ENCODE peak calls at places on chromosomes 5 and 9, in seven cellular contexts. G is SK-N-SH; E is upper lobe of right lung; F is CD4-positive, alpha-beta memory T cell; P is RWPE2; X is heart right ventricle; O is mammary epithelial cell. K is an unnamed sample. For H3K36me3 and H3K4me1, the result is how much of the 10 kb centered on the place peaks cover.

GRCh38 chr5:126970517-126971017 is 59.8 kb downstream of the MARCHF3 start:
- DNase-seq in G (no peak), E (no peak), F (no peak), P (no peak), X (no peak), O (no peak), K (no peak)

GRCh38 chr5:134939500-134939899 is 28.2 kb upstream of the CATSPER3 start:
- DNase-seq in G (no peak), E (no peak), F (no peak), P (no peak), X (no peak), O (no peak), K (no peak)

GRCh38 chr9:2116073-2116472 is 100.9 kb downstream of the SMARCA2 start:
- DNase-seq in G (peak), E (no peak), F (no peak), P (no peak), X (no peak), O (peak), K (no peak)

GRCh38 chr9:16398676-16399075 is 471.8 kb downstream of the BNC2 start:
- DNase-seq in G (no peak), E (no peak), F (no peak), P (no peak), X (no peak), O (no peak), K (no peak)

GRCh38 chr5:77181596-77182304 is 28.7 kb upstream of the PDE8B start:
- DNase-seq in G (no peak), E (no peak), F (no peak), P (no peak), X (no peak), O (no peak), K (no peak)

GRCh38 chr9:35406183-35406959 is 83.5 kb upstream of the RUSC2 start:
- DNase-seq in G (no peak), E (peak), F (no peak), P (no peak), X (peak), O (no peak), K (no peak)

GRCh38 chr9:121896545-121896943 is 196.6 kb downstream of the TTLL11 start:
- DNase-seq in G (no peak), E (no peak), F (no peak), P (no peak), X (no peak), O (no peak), K (no peak)

GRCh38 chr9:133186736-133187135 is 22.3 kb downstream of the OBP2B start:
- DNase-seq in G (no peak), E (peak), F (no peak), P (no peak), X (no peak), O (no peak), K (no peak)

GRCh38 chr5:21688655-21689054 is 1164.5 kb downstream of the CDH12 start:
- DNase-seq in G (no peak), E (no peak), F (no peak), P (no peak), X (no peak), O (peak), K (no peak)

GRCh38 chr5:175347027-175347426 is 97.0 kb downstream of the DRD1 start:
- DNase-seq in G (no peak), E (no peak), F (no peak), P (no peak), X (no peak), O (no peak), K (no peak)

GRCh38 chr5:62494772-62495171 is 82.2 kb downstream of the IPO11 start:
- DNase-seq in G (no peak), E (no peak), F (no peak), P (no peak), X (no peak), O (no peak), K (no peak)
- H3K36me3 ChIP-seq in G (half or more), E (under half), F (under half), P (half or more), X (under half), O (under half), K (under half)

DNA sequence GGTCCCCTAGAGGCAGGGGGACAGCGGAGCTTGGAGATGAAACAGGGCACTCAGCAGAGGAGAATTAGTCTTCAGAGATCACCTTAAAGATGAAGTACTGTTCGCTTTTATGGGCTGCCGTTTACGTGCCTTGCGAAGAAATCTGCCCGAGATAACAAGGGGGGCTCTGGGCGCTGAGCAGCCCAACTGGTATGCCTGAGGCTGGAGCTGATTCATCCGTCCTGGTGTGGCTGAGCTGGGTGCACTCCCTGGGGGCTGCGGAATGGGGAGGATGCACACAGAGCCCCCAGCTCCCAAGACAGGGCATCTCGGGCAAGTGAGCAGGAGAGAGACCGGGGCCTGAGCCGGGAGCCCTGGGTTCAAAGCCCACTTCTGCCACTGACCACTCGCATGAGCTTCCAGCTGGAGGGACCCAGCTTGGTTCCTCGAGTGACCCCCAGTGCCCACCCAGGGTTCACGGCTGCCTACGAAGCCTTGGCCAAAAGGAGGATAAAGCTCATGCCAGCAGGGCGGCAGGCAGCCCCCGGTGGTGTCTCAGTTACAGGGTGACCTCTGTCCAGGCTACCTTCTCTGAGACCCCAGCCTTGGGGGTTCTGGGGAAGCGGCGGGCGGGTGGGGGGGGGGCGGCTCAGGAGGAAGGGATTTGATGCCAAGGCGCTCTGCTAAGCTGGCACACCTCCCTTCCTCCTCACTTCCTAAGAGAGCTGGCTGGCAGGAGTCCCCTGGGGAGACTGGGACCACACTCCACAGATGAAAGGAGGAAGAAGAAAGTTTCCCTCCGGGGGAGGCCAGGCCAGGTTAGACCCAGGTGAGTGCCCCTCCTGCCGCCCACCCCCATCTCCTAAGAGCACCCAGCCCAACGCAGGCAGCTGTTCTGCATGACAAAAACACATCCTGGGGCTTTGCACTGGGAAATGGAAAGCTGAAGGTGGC is 5.7 kb downstream of the FIBCD1 start:
- DNase-seq in G (no peak), E (no peak), F (no peak), P (no peak), X (no peak), O (no peak), K (no peak)
- H3K4me1 ChIP-seq in G (under half), E (under half), F (under half), P (under half), X (half or more), O (under half), K (under half)

DNA sequence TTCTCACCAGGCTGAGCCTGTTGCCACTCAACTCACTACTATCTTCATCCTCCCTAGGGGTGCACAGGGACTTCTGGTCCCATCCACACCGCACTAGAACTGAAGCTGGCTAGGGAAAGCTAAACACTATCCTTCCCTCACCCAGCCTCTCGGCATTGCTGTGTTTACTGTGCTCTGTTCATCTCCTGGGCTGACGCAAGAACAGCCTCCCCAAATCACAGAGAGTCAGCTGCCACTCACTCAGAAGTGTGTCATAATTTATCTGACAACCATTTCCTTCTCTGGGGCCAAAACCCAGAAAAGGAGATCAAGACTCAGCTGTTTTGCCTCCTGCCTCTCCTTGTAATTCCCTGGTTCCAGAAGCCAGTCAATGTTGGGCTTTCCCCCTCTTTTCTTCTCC is 92.8 kb downstream of the ARHGEF28 start:
- DNase-seq in G (no peak), E (no peak), F (no peak), P (no peak), X (no peak), O (no peak), K (no peak)
- H3K36me3 ChIP-seq in G (under half), E (under half), F (under half), P (under half), X (under half), O (under half), K (under half)

GRCh38 chr9:136098210-136098609 is 3.1 kb upstream of the NACC2 start:
- DNase-seq in G (no peak), E (no peak), F (no peak), P (no peak), X (no peak), O (no peak), K (no peak)

GRCh38 chr9:136095495-136096058 is 488 bp upstream of the NACC2 start:
- DNase-seq in G (peak), E (no peak), F (no peak), P (no peak), X (peak), O (peak), K (peak)

GRCh38 chr9:136098844-136099243 is 3.8 kb upstream of the NACC2 start:
- DNase-seq in G (no peak), E (no peak), F (no peak), P (no peak), X (no peak), O (no peak), K (no peak)

GRCh38 chr9:136095028-136095494 is at the start of gene NACC2:
- DNase-seq in G (peak), E (peak), F (no peak), P (no peak), X (peak), O (peak), K (peak)

GRCh38 chr9:136096505-136097001 is 1.5 kb upstream of the NACC2 start:
- DNase-seq in G (no peak), E (no peak), F (no peak), P (no peak), X (no peak), O (no peak), K (no peak)
- H3K4me1 ChIP-seq in G (under half), E (under half), F (under half), P (under half), X (under half), O (under half), K (under half)

DNA sequence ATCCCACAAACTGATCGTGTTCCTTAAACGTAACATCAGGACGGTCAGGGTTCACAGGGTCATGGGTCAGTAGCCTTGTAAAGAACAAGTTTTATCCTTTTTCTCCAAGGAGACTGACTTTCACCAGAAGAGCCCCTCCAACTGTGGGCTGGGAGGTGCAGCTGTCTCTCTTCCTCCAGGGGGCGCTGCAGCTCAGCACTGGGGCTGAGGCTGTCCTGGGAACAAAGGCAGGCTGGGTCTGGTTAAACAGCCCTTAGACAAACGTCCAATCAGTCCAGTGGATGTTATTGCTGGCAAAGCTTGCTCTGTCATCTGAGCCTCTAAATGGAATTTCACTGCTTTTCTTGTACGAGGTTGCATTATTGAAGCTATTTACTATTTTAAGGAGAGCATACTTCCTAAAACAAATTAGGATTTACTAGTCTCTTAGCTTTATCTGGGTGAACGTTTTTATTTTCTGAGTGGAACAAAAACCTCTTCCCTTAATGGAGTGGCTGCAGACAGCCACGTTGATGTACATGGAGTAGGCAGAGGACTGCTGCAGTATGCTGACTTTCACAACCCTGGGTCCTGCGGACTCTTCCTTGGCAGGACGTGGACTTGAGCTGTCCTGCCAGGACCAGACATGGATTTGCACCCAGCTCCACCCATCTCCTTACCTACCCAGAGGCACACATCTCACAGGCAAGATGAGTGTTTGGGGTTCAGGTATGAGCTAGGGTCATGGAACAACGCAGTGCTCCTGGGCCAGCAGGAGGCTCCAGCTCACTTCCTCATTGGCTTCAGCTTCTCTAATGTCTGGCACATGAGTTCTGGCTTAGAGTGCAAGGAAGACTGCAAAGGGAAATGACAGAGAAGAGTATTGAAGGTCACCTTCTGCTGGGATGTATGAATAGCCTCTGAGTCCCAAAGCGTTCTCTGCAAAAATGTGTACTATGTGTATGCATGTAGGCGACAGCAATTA is 7.8 kb downstream of the EXOSC2 start:
- DNase-seq in G (peak), E (peak), F (peak), P (no peak), X (peak), O (peak), K (peak)
- H3K36me3 ChIP-seq in G (under half), E (half or more), F (half or more), P (half or more), X (under half), O (under half), K (under half)

DNA sequence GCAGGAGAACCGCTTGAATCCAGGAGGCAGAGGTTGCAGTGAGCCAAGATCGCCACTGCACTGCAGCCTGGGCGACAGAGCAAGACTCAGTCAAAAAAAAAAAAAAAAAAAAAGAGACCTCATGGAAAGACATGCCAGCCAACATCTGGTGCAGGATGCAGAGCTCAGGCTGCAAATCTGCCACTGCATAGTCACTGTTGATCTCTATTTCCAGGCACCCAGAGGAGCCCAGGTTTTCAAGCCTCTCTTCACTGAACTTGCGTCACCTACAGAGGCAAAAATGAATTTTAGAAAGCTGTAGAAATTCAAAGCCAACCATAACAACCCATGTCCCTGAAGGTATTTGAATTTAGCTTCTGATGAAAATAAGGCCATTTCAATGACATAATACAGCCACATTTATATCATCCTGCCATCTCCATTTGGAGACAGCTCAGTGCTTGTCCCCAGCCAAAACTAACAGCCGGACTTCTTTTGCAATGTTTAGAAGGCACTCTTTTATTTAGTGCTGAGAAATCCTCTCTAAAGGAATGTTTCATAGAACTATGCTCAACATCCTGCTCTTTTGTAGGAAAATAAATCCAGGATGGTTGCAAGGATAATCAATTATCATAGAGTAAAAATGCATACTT is 113.3 kb downstream of the SNX18 start:
- DNase-seq in G (no peak), E (no peak), F (no peak), P (no peak), X (no peak), O (no peak), K (no peak)
- H3K4me1 ChIP-seq in G (under half), E (under half), F (under half), P (under half), X (under half), O (under half), K (under half)

GRCh38 chr5:75348241-75348640 is 11.2 kb downstream of the HMGCR start:
- DNase-seq in G (no peak), E (no peak), F (no peak), P (no peak), X (no peak), O (peak), K (no peak)

GRCh38 chr5:75356719-75357118 is 19.7 kb downstream of the HMGCR start:
- DNase-seq in G (no peak), E (no peak), F (no peak), P (no peak), X (no peak), O (no peak), K (no peak)

GRCh38 chr5:75355236-75355635 is 18.2 kb downstream of the HMGCR start:
- DNase-seq in G (no peak), E (no peak), F (no peak), P (no peak), X (no peak), O (no peak), K (no peak)

GRCh38 chr5:75349663-75350062 is 12.6 kb downstream of the HMGCR start:
- DNase-seq in G (no peak), E (no peak), F (no peak), P (no peak), X (no peak), O (no peak), K (no peak)

DNA sequence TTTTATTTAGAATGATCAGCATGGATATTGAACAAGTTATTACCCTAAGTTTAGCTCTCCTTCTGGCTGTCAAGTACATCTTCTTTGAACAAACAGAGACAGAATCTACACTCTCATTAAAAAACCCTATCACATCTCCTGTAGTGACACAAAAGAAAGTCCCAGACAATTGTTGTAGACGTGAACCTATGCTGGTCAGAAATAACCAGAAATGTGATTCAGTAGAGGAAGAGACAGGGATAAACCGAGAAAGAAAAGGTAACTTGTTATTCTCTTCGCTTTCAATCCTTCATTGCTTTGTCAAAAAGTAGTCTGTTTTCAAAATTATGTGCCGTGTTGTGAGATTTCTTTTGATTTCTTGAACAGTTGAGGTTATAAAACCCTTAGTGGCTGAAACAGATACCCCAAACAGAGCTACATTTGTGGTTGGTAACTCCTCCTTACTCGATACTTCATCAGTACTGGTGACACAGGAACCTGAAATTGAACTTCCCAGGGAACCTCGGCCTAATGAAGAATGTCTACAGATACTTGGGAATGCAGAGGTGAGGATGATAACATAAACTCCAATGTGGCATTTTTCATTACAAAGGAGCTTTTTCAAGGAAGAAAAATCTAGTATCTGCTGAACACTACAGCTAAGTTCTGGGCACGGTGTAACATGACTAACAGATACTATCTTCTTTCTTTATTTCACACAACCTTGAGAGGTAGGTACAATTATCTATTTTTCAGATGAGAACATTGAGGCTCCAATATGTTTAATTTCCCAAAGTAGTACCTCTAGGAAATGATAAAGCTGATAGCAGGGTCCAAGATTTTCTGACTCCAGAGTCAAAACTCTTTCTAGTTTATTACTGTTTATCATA is 14.3 kb downstream of the HMGCR start:
- DNase-seq in G (no peak), E (no peak), F (no peak), P (no peak), X (no peak), O (no peak), K (no peak)
- H3K36me3 ChIP-seq in G (half or more), E (half or more), F (half or more), P (half or more), X (under half), O (half or more), K (under half)

DNA sequence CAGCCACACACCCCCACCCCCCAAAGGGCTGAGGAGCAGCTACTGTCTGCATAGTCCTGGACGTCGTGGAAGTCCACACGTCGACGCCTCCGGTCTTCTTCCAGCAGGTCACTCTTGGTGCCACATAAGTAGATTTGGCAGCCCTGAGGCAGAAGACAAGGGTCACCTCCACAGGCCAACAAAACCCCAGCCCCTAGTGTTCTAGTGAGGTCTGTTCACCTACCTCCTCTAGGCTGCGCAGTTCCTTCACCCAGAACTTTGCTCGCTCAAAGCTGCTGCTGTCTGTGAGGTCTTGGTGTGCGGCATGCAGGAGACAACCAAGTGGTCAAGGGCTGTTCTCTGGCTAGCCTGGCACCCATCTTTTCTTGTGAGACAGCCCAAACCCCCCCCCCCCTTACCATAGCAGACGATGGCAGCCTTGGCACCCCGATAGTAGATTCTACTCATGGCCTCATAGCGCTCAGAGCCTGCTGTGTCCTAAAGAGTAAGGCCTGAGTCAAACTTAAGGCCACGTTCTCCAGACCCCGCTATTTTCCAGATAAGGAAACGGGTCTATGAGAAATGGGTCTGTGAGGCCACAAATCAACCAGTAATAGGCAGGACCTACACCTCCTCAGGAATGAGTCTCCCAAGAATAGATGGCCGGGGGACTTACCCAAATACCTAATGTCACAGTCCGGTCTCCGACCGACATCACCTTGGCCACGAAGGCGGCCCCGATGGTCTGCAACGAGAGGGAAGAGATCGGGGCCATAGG is 987 bp downstream of the RAB24 start:
- DNase-seq in G (peak), E (no peak), F (no peak), P (no peak), X (no peak), O (no peak), K (no peak)
- H3K4me1 ChIP-seq in G (under half), E (half or more), F (half or more), P (under half), X (half or more), O (under half), K (half or more)